ENCODE peak calls at places on chromosomes 12 and 14, in four cellular contexts. One of them, this sample, is unnamed.

GRCh38 chr12:99670635-99671034 is 23.1 kb downstream of the GARIN6 start:
- DNase-seq in H9: no peak
- DNase-seq in H1: peak; percentile 5
- DNase-seq in trophoblast cell: peak; percentile 19
- DNase-seq in this sample: no peak

GRCh38 chr14:102323102-102323501 is 3.6 kb downstream of the ZNF839 start:
- DNase-seq in H9: peak; percentile 62
- DNase-seq in H1: no peak
- DNase-seq in trophoblast cell: peak; percentile 36
- DNase-seq in this sample: no peak

GRCh38 chr12:76329163-76329562 is 19.1 kb downstream of the BBS10 start:
- DNase-seq in H9: no peak
- DNase-seq in H1: no peak
- DNase-seq in trophoblast cell: peak; percentile 85
- DNase-seq in this sample: no peak

GRCh38 chr14:95564060-95564459 is 29.2 kb downstream of the GLRX5 start:
- DNase-seq in H9: no peak
- DNase-seq in H1: no peak
- DNase-seq in trophoblast cell: no peak
- DNase-seq in this sample: no peak

GRCh38 chr12:113439606-113440030 is 17.4 kb downstream of the SDSL start:
- DNase-seq in H9: peak; percentile 90
- DNase-seq in H1: no peak
- DNase-seq in trophoblast cell: peak; percentile 66
- DNase-seq in this sample: peak; percentile 64

GRCh38 chr12:23947395-23947794 is 2.1 kb downstream of the SOX5 start:
- DNase-seq in H9: no peak
- DNase-seq in H1: no peak
- DNase-seq in trophoblast cell: no peak
- DNase-seq in this sample: no peak

GRCh38 chr12:111748195-111748803 is 18.4 kb upstream of the ALDH2 start:
- DNase-seq in H9: no peak
- DNase-seq in H1: no peak
- DNase-seq in trophoblast cell: no peak
- DNase-seq in this sample: no peak

GRCh38 chr14:32306549-32306948 is 22.5 kb upstream of the AKAP6 start:
- DNase-seq in H9: no peak
- DNase-seq in H1: no peak
- DNase-seq in trophoblast cell: no peak
- DNase-seq in this sample: no peak

GRCh38 chr12:106254724-106255123 is 6.9 kb upstream of the CKAP4 start:
- DNase-seq in H9: peak; percentile 64
- DNase-seq in H1: no peak
- DNase-seq in trophoblast cell: peak; percentile 38
- DNase-seq in this sample: peak; percentile 23

GRCh38 chr14:106875503-106875902 is 1349.1 kb downstream of the TMEM121 start:
- DNase-seq in H9: no peak
- DNase-seq in H1: no peak
- DNase-seq in trophoblast cell: no peak
- DNase-seq in this sample: no peak

GRCh38 chr12:100058482-100059029 is 73.8 kb upstream of the ANKS1B start:
- DNase-seq in H9: no peak
- DNase-seq in H1: no peak
- DNase-seq in trophoblast cell: peak; percentile 96
- DNase-seq in this sample: no peak

GRCh38 chr12:65568517-65568916 is 255.8 kb upstream of the HMGA2 start:
- DNase-seq in H9: no peak
- DNase-seq in H1: no peak
- DNase-seq in trophoblast cell: no peak
- DNase-seq in this sample: no peak

GRCh38 chr14:97536421-97536820 is 739.2 kb downstream of the VRK1 start:
- DNase-seq in H9: no peak
- DNase-seq in H1: no peak
- DNase-seq in trophoblast cell: no peak
- DNase-seq in this sample: no peak

GRCh38 chr14:103104654-103105511 is 10.4 kb downstream of the EXOC3L4 start:
- DNase-seq in H9: peak; percentile 81
- DNase-seq in H1: no peak
- DNase-seq in trophoblast cell: peak; percentile 85
- DNase-seq in this sample: no peak

GRCh38 chr12:24444634-24445033 is 495.2 kb upstream of the SOX5 start:
- DNase-seq in H9: no peak
- DNase-seq in H1: no peak
- DNase-seq in trophoblast cell: no peak
- DNase-seq in this sample: no peak

GRCh38 chr14:21749306-21749868 is 75.8 kb upstream of the OR4E1 start:
- DNase-seq in H9: no peak
- DNase-seq in H1: no peak
- DNase-seq in trophoblast cell: no peak
- DNase-seq in this sample: no peak

GRCh38 chr14:90970167-90970600 is 90.3 kb downstream of the RPS6KA5 start:
- DNase-seq in H9: no peak
- DNase-seq in H1: no peak
- DNase-seq in trophoblast cell: peak; percentile 74
- DNase-seq in this sample: no peak

GRCh38 chr14:76720382-76720813 is 40.9 kb upstream of the VASH1 start:
- DNase-seq in H9: peak; percentile 61
- DNase-seq in H1: no peak
- DNase-seq in trophoblast cell: no peak
- DNase-seq in this sample: peak; percentile 30

GRCh38 chr12:127277882-127278281 is 989.1 kb upstream of the TMEM132C start:
- DNase-seq in H9: no peak
- DNase-seq in H1: no peak
- DNase-seq in trophoblast cell: no peak
- DNase-seq in this sample: no peak

GRCh38 chr14:100557658-100558057 is 29.6 kb downstream of the BEGAIN start:
- DNase-seq in H9: no peak
- DNase-seq in H1: no peak
- DNase-seq in trophoblast cell: peak; percentile 4
- DNase-seq in this sample: no peak

GRCh38 chr12:131044136-131044535 is 90.4 kb downstream of the ADGRD1 start:
- DNase-seq in H9: no peak
- DNase-seq in H1: no peak
- DNase-seq in trophoblast cell: no peak
- DNase-seq in this sample: no peak

GRCh38 chr12:106189341-106189740 is 50.6 kb upstream of the NUAK1 start:
- DNase-seq in H9: no peak
- DNase-seq in H1: no peak
- DNase-seq in trophoblast cell: no peak
- DNase-seq in this sample: peak; percentile 6

GRCh38 chr14:85532981-85533820 is 3.3 kb downstream of the FLRT2 start:
- DNase-seq in H9: peak; percentile 90
- DNase-seq in H1: no peak
- DNase-seq in trophoblast cell: no peak
- DNase-seq in this sample: peak; percentile 76

GRCh38 chr12:51897181-51897580 is 9.3 kb downstream of the ANKRD33 start:
- DNase-seq in H9: no peak
- DNase-seq in H1: no peak
- DNase-seq in trophoblast cell: no peak
- DNase-seq in this sample: no peak

GRCh38 chr12:15629108-15629507 is 160.1 kb downstream of the EPS8 start:
- DNase-seq in H9: no peak
- DNase-seq in H1: no peak
- DNase-seq in trophoblast cell: peak; percentile 77
- DNase-seq in this sample: peak; percentile 66

GRCh38 chr14:101594511-101595148 is 33.3 kb downstream of the DIO3 start:
- DNase-seq in H9: no peak
- DNase-seq in H1: no peak
- DNase-seq in trophoblast cell: no peak
- DNase-seq in this sample: no peak

GRCh38 chr12:59444932-59445331 is 150.9 kb upstream of the SLC16A7 start:
- DNase-seq in H9: no peak
- DNase-seq in H1: no peak
- DNase-seq in trophoblast cell: no peak
- DNase-seq in this sample: no peak

GRCh38 chr14:63564318-63564717 is 21.1 kb upstream of the PPP2R5E start:
- DNase-seq in H9: no peak
- DNase-seq in H1: no peak
- DNase-seq in trophoblast cell: peak; percentile 79
- DNase-seq in this sample: no peak

GRCh38 chr12:2376855-2377657 is 324.3 kb downstream of the CACNA1C start:
- DNase-seq in H9: peak; percentile 94
- DNase-seq in H1: peak; percentile 29
- DNase-seq in trophoblast cell: no peak
- DNase-seq in this sample: peak; percentile 39

GRCh38 chr14:105161314-105161713 is 7.3 kb downstream of the JAG2 start:
- DNase-seq in H9: no peak
- DNase-seq in H1: no peak
- DNase-seq in trophoblast cell: peak; percentile 26
- DNase-seq in this sample: no peak

GRCh38 chr12:30145351-30146017 is 361.7 kb upstream of the TMTC1 start:
- DNase-seq in H9: no peak
- DNase-seq in H1: no peak
- DNase-seq in trophoblast cell: no peak
- DNase-seq in this sample: no peak

GRCh38 chr14:90491221-90491867 is 94.5 kb downstream of the CALM1 start:
- DNase-seq in H9: no peak
- DNase-seq in H1: no peak
- DNase-seq in trophoblast cell: no peak
- DNase-seq in this sample: no peak

GRCh38 chr12:44000309-44000952 is 164.6 kb downstream of the TMEM117 start:
- DNase-seq in H9: peak; percentile 86
- DNase-seq in H1: peak; percentile 56
- DNase-seq in trophoblast cell: peak; percentile 70
- DNase-seq in this sample: peak; percentile 30

GRCh38 chr12:91924827-91925226 is 220.8 kb downstream of the BTG1 start:
- DNase-seq in H9: no peak
- DNase-seq in H1: no peak
- DNase-seq in trophoblast cell: no peak
- DNase-seq in this sample: no peak

GRCh38 chr12:121205491-121205890 is 4.4 kb upstream of the P2RX4 start:
- DNase-seq in H9: no peak
- DNase-seq in H1: no peak
- DNase-seq in trophoblast cell: peak; percentile 50
- DNase-seq in this sample: no peak

GRCh38 chr12:121212875-121213274 is 2.9 kb downstream of the P2RX4 start:
- DNase-seq in H9: no peak
- DNase-seq in H1: no peak
- DNase-seq in trophoblast cell: no peak
- DNase-seq in this sample: no peak

GRCh38 chr12:121209629-121210572 is at the start of gene P2RX4:
- DNase-seq in H9: peak; percentile 93
- DNase-seq in H1: peak; percentile 41
- DNase-seq in trophoblast cell: peak; percentile 87
- DNase-seq in this sample: peak; percentile 71

GRCh38 chr12:121214171-121214777 is 4.3 kb downstream of the P2RX4 start:
- DNase-seq in H9: no peak
- DNase-seq in H1: no peak
- DNase-seq in trophoblast cell: peak; percentile 83
- DNase-seq in this sample: no peak

GRCh38 chr12:121209221-121209620 is 708 bp upstream of the P2RX4 start:
- DNase-seq in H9: no peak
- DNase-seq in H1: no peak
- DNase-seq in trophoblast cell: no peak
- DNase-seq in this sample: no peak
- H2AFZ ChIP-seq in H9: no peak overlapping the region
- H2AFZ ChIP-seq in H1: no peak overlapping the region
- H2AFZ ChIP-seq in trophoblast cell: peak overlapping the region; percentile 39
- H2AFZ ChIP-seq in this sample: peak overlapping the region; percentile 100

DNA sequence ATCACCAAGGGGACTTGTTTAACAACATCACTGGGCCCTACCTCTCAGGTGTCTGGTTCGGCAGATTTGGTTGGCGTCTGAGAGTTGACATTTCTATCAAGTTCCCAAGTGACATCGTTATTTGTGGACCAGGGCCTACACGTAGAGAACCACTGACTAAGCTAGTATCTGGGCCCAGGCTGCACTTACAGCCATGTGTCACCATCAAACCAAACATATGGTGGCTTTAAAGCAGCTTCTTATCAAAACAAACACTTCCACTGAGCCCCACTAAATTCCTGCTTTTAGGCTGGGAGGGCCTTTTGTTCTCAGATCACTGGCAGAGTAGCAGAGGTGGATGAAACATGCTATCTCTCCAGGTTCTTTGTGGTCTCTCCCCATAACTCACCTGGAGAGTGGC is 220.5 kb downstream of the PELI2 start:
- DNase-seq in H9: no peak
- DNase-seq in H1: no peak
- DNase-seq in trophoblast cell: no peak
- DNase-seq in this sample: no peak
- H2BK12ac ChIP-seq in H9: no peak overlapping the region
- H2BK12ac ChIP-seq in H1: no peak overlapping the region
- H2BK12ac ChIP-seq in trophoblast cell: no peak overlapping the region
- H2BK12ac ChIP-seq in this sample: no peak overlapping the region

DNA sequence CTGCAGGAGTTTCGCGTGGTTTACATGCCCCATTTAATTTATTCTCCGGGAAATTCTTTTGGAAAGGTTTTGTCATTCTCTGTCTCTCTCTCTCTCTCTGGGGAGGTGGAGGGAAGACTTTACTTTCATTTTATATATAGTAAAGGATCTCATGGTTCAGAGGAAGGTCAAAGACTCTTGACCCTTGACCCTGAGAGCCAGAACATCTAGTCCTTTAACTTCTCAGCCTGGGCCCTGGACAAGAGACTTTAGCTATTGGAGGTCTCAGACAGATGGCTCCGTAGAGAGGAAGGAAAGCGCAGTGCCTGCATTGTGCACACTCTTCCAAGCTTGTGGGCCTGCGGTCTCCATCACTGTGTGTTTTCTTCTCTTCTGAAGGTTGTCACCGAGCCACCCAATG is 43.7 kb downstream of the CCDC92 start:
- DNase-seq in H9: no peak
- DNase-seq in H1: no peak
- DNase-seq in trophoblast cell: no peak
- DNase-seq in this sample: no peak
- H3K18ac ChIP-seq in H9: no peak overlapping the region
- H3K18ac ChIP-seq in H1: no peak overlapping the region
- H3K18ac ChIP-seq in trophoblast cell: no peak overlapping the region
- H3K18ac ChIP-seq in this sample: no peak overlapping the region

GRCh38 chr12:48192861-48193260 is 9.4 kb downstream of the CCDC184 start:
- DNase-seq in H9: no peak
- DNase-seq in H1: no peak
- DNase-seq in trophoblast cell: no peak
- DNase-seq in this sample: no peak
- H2AFZ ChIP-seq in H9: no peak overlapping the region
- H2AFZ ChIP-seq in H1: no peak overlapping the region
- H2AFZ ChIP-seq in trophoblast cell: no peak overlapping the region
- H2AFZ ChIP-seq in this sample: no peak overlapping the region

GRCh38 chr14:92514844-92515509 is 1.4 kb downstream of the RIN3 start:
- DNase-seq in H9: no peak
- DNase-seq in H1: no peak
- DNase-seq in trophoblast cell: no peak
- DNase-seq in this sample: no peak
- H2BK12ac ChIP-seq in H9: no peak overlapping the region
- H2BK12ac ChIP-seq in H1: no peak overlapping the region
- H2BK12ac ChIP-seq in trophoblast cell: no peak overlapping the region
- H2BK12ac ChIP-seq in this sample: no peak overlapping the region

This sample was measured in neuronal stem cell.